ENCODE peak calls at places on chromosomes 12 and 14, in nine cellular contexts. B is sigmoid colon, T is breast epithelium, N is transverse colon, R is endothelial cell of umbilical vein, F is spleen, P is H1, Q is HCT116, J is HepG2. L is an unnamed sample.

GRCh38 chr12:62466596-62467411 is at the start of gene MON2:
- DNase-seq in Q (peak), J (peak), B (peak), T (peak), F (peak), R (peak), P (peak), N (peak), L (peak)

GRCh38 chr12:31740618-31741017 is 11.8 kb upstream of the AMN1 start:
- DNase-seq in N (no peak), F (no peak), T (no peak), P (no peak), R (no peak), J (no peak), B (no peak), Q (no peak), L (no peak)

GRCh38 chr12:55818140-55818728 is 393 bp downstream of the ORMDL2 start:
- DNase-seq in J (no peak), B (peak), F (no peak), Q (no peak), R (no peak), T (no peak), N (no peak), P (no peak), L (no peak)

GRCh38 chr14:55366271-55366670 is 45.4 kb downstream of the ATG14 start:
- DNase-seq in N (no peak), Q (no peak), B (no peak), F (no peak), P (no peak), R (peak), J (no peak), T (no peak), L (no peak)

GRCh38 chr12:7629465-7629864 is 36.2 kb downstream of the APOBEC1 start:
- DNase-seq in Q (no peak), F (no peak), J (no peak), T (no peak), P (no peak), N (no peak), B (no peak), R (no peak), L (no peak)

GRCh38 chr12:121300083-121300819 is 3.7 kb upstream of the CAMKK2 start:
- DNase-seq in B (no peak), F (no peak), P (no peak), R (peak), J (no peak), T (no peak), Q (no peak), N (no peak), L (no peak)

GRCh38 chr12:105671720-105672119 is 341.2 kb downstream of the C12orf75 start:
- DNase-seq in F (no peak), R (no peak), P (no peak), B (no peak), J (no peak), Q (no peak), N (no peak), T (no peak), L (no peak)

GRCh38 chr14:69246331-69246730 is 13.6 kb upstream of the GALNT16 start:
- DNase-seq in F (no peak), R (no peak), J (peak), N (no peak), P (peak), Q (no peak), T (no peak), B (no peak), L (no peak)

GRCh38 chr12:70842942-70843341 is 77.6 kb downstream of the PTPRR start:
- DNase-seq in P (no peak), T (no peak), Q (no peak), J (no peak), F (no peak), N (no peak), R (no peak), B (no peak), L (no peak)

GRCh38 chr14:90398841-90399540 is 2.2 kb downstream of the CALM1 start:
- DNase-seq in T (no peak), J (no peak), F (no peak), B (no peak), P (no peak), Q (no peak), N (no peak), R (peak), L (no peak)
- H3K4me3 ChIP-seq in T (peak), J (peak), F (peak), B (peak), P (peak), Q (peak), N (peak), R (peak), L (peak)

GRCh38 chr12:123139926-123140674 is 10.8 kb downstream of the PITPNM2 start:
- DNase-seq in F (peak), B (no peak), P (no peak), Q (no peak), R (peak), J (peak), T (no peak), N (peak), L (no peak)
- TF ChIP-seq POLR2AphosphoS5 in F (no peak), B (no peak), P (no peak), Q (no peak), R (no peak), J (peak), T (no peak), N (no peak), L (peak)

GRCh38 chr14:88562831-88563686 is at the start of gene ZC3H14:
- DNase-seq in N (peak), P (peak), F (peak), Q (peak), T (peak), B (peak), R (peak), J (peak), L (peak)
- TF ChIP-seq POLR2A in N (peak), P (peak), F (peak), Q (peak), T (peak), B (peak), R (peak), J (peak), L (no peak)

GRCh38 chr12:5628501-5628900 is 196.6 kb downstream of the NTF3 start:
- DNase-seq in Q (no peak), P (no peak), T (no peak), R (no peak), J (no peak), N (no peak), B (no peak), F (no peak), L (no peak)
- H3K4me3 ChIP-seq in Q (no peak), P (no peak), T (no peak), R (no peak), J (no peak), N (no peak), B (no peak), F (no peak), L (no peak)

L was measured in stomach.